ENCODE peak calls at places on chromosomes 16 and 17, in five cellular contexts. One of them, this sample, is unnamed. For H3K9me3, the result is how much of the 10 kb centered on the place peaks cover.

GRCh38 chr17:13209091-13209490 is 191.3 kb upstream of the ELAC2 start:
- DNase-seq in A549: no peak
- DNase-seq in body of pancreas: no peak
- DNase-seq in ovary: no peak
- DNase-seq in breast epithelium: no peak
- DNase-seq in this sample: no peak

GRCh38 chr16:54512461-54512860 is 225.9 kb upstream of the IRX3 start:
- DNase-seq in breast epithelium: no peak
- DNase-seq in body of pancreas: no peak
- DNase-seq in ovary: no peak
- DNase-seq in A549: no peak
- DNase-seq in this sample: no peak

GRCh38 chr16:12090162-12090552 is 113.6 kb downstream of the SNX29 start:
- DNase-seq in ovary: no peak
- DNase-seq in breast epithelium: no peak
- DNase-seq in A549: no peak
- DNase-seq in body of pancreas: no peak
- DNase-seq in this sample: no peak

GRCh38 chr17:62822080-62822904 is 14.2 kb upstream of the MARCHF10 start:
- DNase-seq in ovary: no peak
- DNase-seq in body of pancreas: peak
- DNase-seq in breast epithelium: no peak
- DNase-seq in A549: no peak
- DNase-seq in this sample: no peak

GRCh38 chr17:44235583-44235936 is 16.1 kb upstream of the UBTF start:
- DNase-seq in body of pancreas: no peak
- DNase-seq in ovary: no peak
- DNase-seq in A549: peak
- DNase-seq in breast epithelium: no peak
- DNase-seq in this sample: no peak

GRCh38 chr16:88957887-88958577 is 19.0 kb downstream of the CBFA2T3 start:
- DNase-seq in body of pancreas: no peak
- DNase-seq in breast epithelium: no peak
- DNase-seq in A549: no peak
- DNase-seq in ovary: no peak
- DNase-seq in this sample: no peak

GRCh38 chr16:88649195-88649923 is 1.5 kb downstream of the CYBA start:
- DNase-seq in body of pancreas: peak
- DNase-seq in breast epithelium: no peak
- DNase-seq in A549: no peak
- DNase-seq in ovary: no peak
- DNase-seq in this sample: no peak

GRCh38 chr17:70875729-70876344 is 706.5 kb downstream of the KCNJ2 start:
- DNase-seq in A549: no peak
- DNase-seq in body of pancreas: no peak
- DNase-seq in ovary: no peak
- DNase-seq in breast epithelium: no peak
- DNase-seq in this sample: no peak

GRCh38 chr17:39782481-39782880 is 44.7 kb downstream of the GRB7 start:
- DNase-seq in ovary: no peak
- DNase-seq in A549: no peak
- DNase-seq in breast epithelium: no peak
- DNase-seq in body of pancreas: peak
- DNase-seq in this sample: no peak

GRCh38 chr17:76271669-76272540 is 6.8 kb downstream of the UBALD2 start:
- DNase-seq in A549: no peak
- DNase-seq in breast epithelium: peak
- DNase-seq in ovary: peak
- DNase-seq in body of pancreas: peak
- DNase-seq in this sample: no peak

GRCh38 chr16:81293909-81294802 is 20.6 kb upstream of the GAN start:
- DNase-seq in body of pancreas: no peak
- DNase-seq in breast epithelium: no peak
- DNase-seq in ovary: no peak
- DNase-seq in A549: no peak
- DNase-seq in this sample: no peak

GRCh38 chr17:18225562-18226283 is at the start of gene LLGL1:
- DNase-seq in body of pancreas: no peak
- DNase-seq in A549: no peak
- DNase-seq in ovary: peak
- DNase-seq in breast epithelium: no peak
- DNase-seq in this sample: no peak

GRCh38 chr16:19375561-19376158 is 42.0 kb upstream of the TMC5 start:
- DNase-seq in body of pancreas: peak
- DNase-seq in ovary: no peak
- DNase-seq in A549: peak
- DNase-seq in breast epithelium: peak
- DNase-seq in this sample: no peak

GRCh38 chr16:85291302-85292148 is 179.3 kb upstream of the CIBAR2 start:
- DNase-seq in ovary: no peak
- DNase-seq in body of pancreas: no peak
- DNase-seq in A549: no peak
- DNase-seq in breast epithelium: no peak
- DNase-seq in this sample: no peak

GRCh38 chr17:32510466-32510865 is 23.7 kb downstream of the CDK5R1 start:
- DNase-seq in breast epithelium: no peak
- DNase-seq in body of pancreas: no peak
- DNase-seq in A549: no peak
- DNase-seq in ovary: no peak
- DNase-seq in this sample: no peak

GRCh38 chr16:66894948-66895696 is 14.8 kb downstream of the PDP2 start:
- DNase-seq in body of pancreas: peak
- DNase-seq in breast epithelium: peak
- DNase-seq in A549: peak
- DNase-seq in ovary: peak
- DNase-seq in this sample: peak

GRCh38 chr16:19077879-19078278 is 10.5 kb downstream of the COQ7 start:
- DNase-seq in breast epithelium: no peak
- DNase-seq in ovary: no peak
- DNase-seq in body of pancreas: no peak
- DNase-seq in A549: no peak
- DNase-seq in this sample: no peak

GRCh38 chr16:66881014-66881417 is 701 bp downstream of the PDP2 start:
- DNase-seq in A549: no peak
- DNase-seq in body of pancreas: no peak
- DNase-seq in breast epithelium: peak
- DNase-seq in ovary: no peak
- DNase-seq in this sample: no peak

GRCh38 chr16:84460406-84461028 is 43.9 kb downstream of the MEAK7 start:
- DNase-seq in body of pancreas: no peak
- DNase-seq in ovary: no peak
- DNase-seq in breast epithelium: no peak
- DNase-seq in A549: no peak
- DNase-seq in this sample: no peak

GRCh38 chr17:27861979-27862378 is 31.2 kb downstream of the LYRM9 start:
- DNase-seq in breast epithelium: no peak
- DNase-seq in ovary: no peak
- DNase-seq in A549: peak
- DNase-seq in body of pancreas: no peak
- DNase-seq in this sample: no peak

GRCh38 chr17:49967621-49968379 is 1.2 kb upstream of the DLX4 start:
- DNase-seq in body of pancreas: no peak
- DNase-seq in A549: no peak
- DNase-seq in breast epithelium: no peak
- DNase-seq in ovary: no peak
- DNase-seq in this sample: no peak
- H3K4me3 ChIP-seq in body of pancreas: no peak
- H3K4me3 ChIP-seq in A549: peak
- H3K4me3 ChIP-seq in breast epithelium: peak
- H3K4me3 ChIP-seq in ovary: no peak
- H3K4me3 ChIP-seq in this sample: peak

GRCh38 chr16:35296962-35297653 is 1837.7 kb downstream of the TP53TG3F start:
- DNase-seq in A549: no peak
- DNase-seq in breast epithelium: no peak
- DNase-seq in body of pancreas: no peak
- DNase-seq in ovary: no peak
- DNase-seq in this sample: no peak

GRCh38 chr16:35295856-35296255 is 1836.4 kb downstream of the TP53TG3F start:
- DNase-seq in A549: no peak
- DNase-seq in ovary: no peak
- DNase-seq in body of pancreas: no peak
- DNase-seq in breast epithelium: no peak
- DNase-seq in this sample: no peak

GRCh38 chr16:35302859-35303258 is 1843.4 kb downstream of the TP53TG3F start:
- DNase-seq in body of pancreas: no peak
- DNase-seq in A549: no peak
- DNase-seq in ovary: no peak
- DNase-seq in breast epithelium: no peak
- DNase-seq in this sample: no peak

GRCh38 chr16:35298460-35299243 is 1839.2 kb downstream of the TP53TG3F start:
- DNase-seq in ovary: no peak
- DNase-seq in body of pancreas: no peak
- DNase-seq in breast epithelium: no peak
- DNase-seq in A549: no peak
- DNase-seq in this sample: no peak
- H3K9me3 ChIP-seq in ovary: under half
- H3K9me3 ChIP-seq in body of pancreas: under half
- H3K9me3 ChIP-seq in breast epithelium: under half
- H3K9me3 ChIP-seq in A549: under half
- H3K9me3 ChIP-seq in this sample: under half

GRCh38 chr17:3904486-3904885 is 11.6 kb upstream of the CAMKK1 start:
- DNase-seq in body of pancreas: peak
- DNase-seq in A549: no peak
- DNase-seq in breast epithelium: no peak
- DNase-seq in ovary: no peak
- DNase-seq in this sample: no peak

GRCh38 chr17:3903051-3903825 is 10.4 kb upstream of the CAMKK1 start:
- DNase-seq in body of pancreas: peak
- DNase-seq in A549: no peak
- DNase-seq in breast epithelium: no peak
- DNase-seq in ovary: no peak
- DNase-seq in this sample: no peak

GRCh38 chr17:3903881-3904286 is 11.0 kb upstream of the CAMKK1 start:
- DNase-seq in body of pancreas: peak
- DNase-seq in A549: no peak
- DNase-seq in ovary: no peak
- DNase-seq in breast epithelium: no peak
- DNase-seq in this sample: no peak

GRCh38 chr17:3906881-3907280 is 9.4 kb downstream of the P2RX1 start:
- DNase-seq in A549: no peak
- DNase-seq in breast epithelium: no peak
- DNase-seq in body of pancreas: no peak
- DNase-seq in ovary: no peak
- DNase-seq in this sample: no peak

GRCh38 chr17:3905017-3905486 is 11.2 kb downstream of the P2RX1 start:
- DNase-seq in breast epithelium: no peak
- DNase-seq in body of pancreas: peak
- DNase-seq in ovary: no peak
- DNase-seq in A549: no peak
- DNase-seq in this sample: no peak
- TF ChIP-seq POLR2A in breast epithelium: no peak
- TF ChIP-seq POLR2A in body of pancreas: peak
- TF ChIP-seq POLR2A in ovary: no peak
- TF ChIP-seq POLR2A in A549: no peak
- TF ChIP-seq POLR2A in this sample: no peak

GRCh38 chr17:41327411-41328120 is 12.1 kb upstream of the KRTAP17-1 start:
- DNase-seq in A549: no peak
- DNase-seq in breast epithelium: no peak
- DNase-seq in body of pancreas: no peak
- DNase-seq in ovary: no peak
- DNase-seq in this sample: no peak

GRCh38 chr17:41329279-41329925 is 13.9 kb upstream of the KRTAP17-1 start:
- DNase-seq in breast epithelium: no peak
- DNase-seq in A549: peak
- DNase-seq in ovary: no peak
- DNase-seq in body of pancreas: peak
- DNase-seq in this sample: no peak

GRCh38 chr17:41325611-41326010 is 10.1 kb upstream of the KRTAP17-1 start:
- DNase-seq in ovary: no peak
- DNase-seq in breast epithelium: no peak
- DNase-seq in A549: no peak
- DNase-seq in body of pancreas: no peak
- DNase-seq in this sample: no peak

GRCh38 chr17:41326173-41327145 is 10.9 kb upstream of the KRTAP17-1 start:
- DNase-seq in breast epithelium: no peak
- DNase-seq in ovary: no peak
- DNase-seq in A549: no peak
- DNase-seq in body of pancreas: no peak
- DNase-seq in this sample: no peak

GRCh38 chr17:41328207-41328606 is 12.7 kb upstream of the KRTAP17-1 start:
- DNase-seq in body of pancreas: no peak
- DNase-seq in A549: no peak
- DNase-seq in ovary: no peak
- DNase-seq in breast epithelium: no peak
- DNase-seq in this sample: no peak
- H3K4me3 ChIP-seq in body of pancreas: no peak
- H3K4me3 ChIP-seq in A549: no peak
- H3K4me3 ChIP-seq in ovary: no peak
- H3K4me3 ChIP-seq in breast epithelium: no peak
- H3K4me3 ChIP-seq in this sample: no peak

GRCh38 chr16:10447289-10447688 is 61.4 kb downstream of the ATF7IP2 start:
- DNase-seq in breast epithelium: no peak
- DNase-seq in ovary: no peak
- DNase-seq in body of pancreas: no peak
- DNase-seq in A549: no peak
- DNase-seq in this sample: no peak

DNA sequence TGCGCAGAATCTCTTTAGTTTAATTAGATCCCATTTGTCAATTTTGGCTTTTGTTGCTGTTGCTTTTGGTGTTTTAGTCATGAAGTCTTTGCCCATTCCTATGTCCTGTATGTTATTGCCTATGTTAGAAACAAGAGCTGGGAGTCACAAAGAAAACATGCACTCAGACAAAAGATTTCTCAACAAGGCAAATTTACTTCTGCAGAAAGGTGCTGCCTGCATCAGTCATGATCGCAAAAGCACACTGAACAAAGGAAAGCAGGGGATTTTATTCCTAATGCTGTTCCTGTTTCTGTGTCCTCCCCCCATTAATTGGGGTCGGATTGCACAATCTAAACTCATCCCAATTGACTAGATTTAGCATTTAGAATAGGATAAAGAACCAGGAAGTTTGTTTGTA is 55.9 kb downstream of the ATF7IP2 start:
- DNase-seq in body of pancreas: no peak
- DNase-seq in breast epithelium: no peak
- DNase-seq in A549: no peak
- DNase-seq in ovary: no peak
- DNase-seq in this sample: no peak
- H3K9me3 ChIP-seq in body of pancreas: under half
- H3K9me3 ChIP-seq in breast epithelium: under half
- H3K9me3 ChIP-seq in A549: under half
- H3K9me3 ChIP-seq in ovary: under half
- H3K9me3 ChIP-seq in this sample: under half

DNA sequence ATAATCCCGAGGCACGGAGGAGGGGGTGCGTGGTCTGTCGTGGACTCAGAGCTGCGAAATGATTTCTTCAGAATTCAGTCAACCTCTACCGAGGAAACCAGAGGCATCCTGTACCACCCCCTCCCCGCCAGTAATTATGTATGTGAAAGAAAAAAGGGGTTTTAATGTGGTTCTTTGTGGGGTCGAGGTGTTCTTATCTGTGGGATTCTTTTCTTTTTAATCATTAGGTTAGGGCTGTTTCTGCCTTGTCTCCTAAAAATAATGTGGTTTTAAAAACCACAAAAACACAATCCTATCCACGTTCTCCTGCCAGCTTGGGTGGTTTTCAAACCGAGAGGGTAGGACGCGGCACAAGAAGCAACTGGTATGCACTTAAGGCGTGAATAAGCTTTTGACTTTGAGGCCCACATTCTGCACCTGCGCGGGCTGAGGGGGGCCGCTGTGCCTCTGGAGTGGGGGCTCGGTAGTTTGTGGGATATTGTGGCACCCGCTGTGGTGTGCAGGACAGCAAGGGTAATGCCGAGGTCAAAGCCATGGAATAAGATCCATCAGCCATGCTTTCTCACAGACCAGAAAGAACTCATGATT is 1.0 kb downstream of the SLC47A1 start:
- DNase-seq in ovary: no peak
- DNase-seq in breast epithelium: no peak
- DNase-seq in A549: no peak
- DNase-seq in body of pancreas: no peak
- DNase-seq in this sample: no peak
- TF ChIP-seq POLR2A in ovary: no peak
- TF ChIP-seq POLR2A in breast epithelium: no peak
- TF ChIP-seq POLR2A in A549: no peak
- TF ChIP-seq POLR2A in body of pancreas: no peak
- TF ChIP-seq POLR2A in this sample: no peak